ENCODE peak calls at places on chromosomes 3 and 15, in four cellular contexts. F is central memory CD4-positive, alpha-beta T cell; L is T-cell; Z is RKO. A is an unnamed sample.

GRCh38 chr15:101431301-101431700 is 58.2 kb downstream of the PCSK6 start:
- DNase-seq in Z (no peak), F (no peak), L (no peak), A (no peak)

GRCh38 chr3:188786424-188786823 is 385.3 kb upstream of the TPRG1 start:
- DNase-seq in Z (no peak), F (no peak), L (no peak), A (no peak)

GRCh38 chr3:190644766-190645165 is 130.9 kb downstream of the IL1RAP start:
- DNase-seq in L (no peak), Z (peak), F (no peak), A (no peak)

GRCh38 chr3:194261581-194262063 is 89.5 kb downstream of the CPN2 start:
- DNase-seq in L (no peak), Z (no peak), F (no peak), A (no peak)

GRCh38 chr15:99145778-99146177 is 40.9 kb downstream of the SYNM start:
- DNase-seq in L (no peak), F (no peak), Z (no peak), A (no peak)

GRCh38 chr3:119849126-119849525 is 67.2 kb downstream of the NR1I2 start:
- DNase-seq in L (no peak), Z (no peak), F (no peak), A (no peak)

GRCh38 chr3:57890874-57891273 is 117.3 kb upstream of the FLNB start:
- DNase-seq in L (no peak), Z (no peak), F (no peak), A (no peak)

GRCh38 chr3:127044996-127045395 is 62.1 kb downstream of the PLXNA1 start:
- DNase-seq in Z (no peak), F (no peak), L (no peak), A (peak)

GRCh38 chr15:69478259-69478687 is 25.7 kb downstream of the RPLP1 start:
- DNase-seq in L (peak), F (no peak), Z (no peak), A (no peak)

GRCh38 chr15:90982135-90982534 is 12.2 kb downstream of the PRC1 start:
- DNase-seq in L (no peak), F (no peak), Z (peak), A (no peak)

GRCh38 chr15:66946578-66947164 is 118.7 kb upstream of the SMAD3 start:
- DNase-seq in F (peak), Z (peak), L (peak), A (peak)

GRCh38 chr3:61772439-61772838 is 211.1 kb downstream of the PTPRG start:
- DNase-seq in Z (no peak), L (no peak), F (no peak), A (no peak)

GRCh38 chr15:25508369-25509002 is 69.7 kb upstream of the UBE3A start:
- DNase-seq in F (no peak), Z (peak), L (no peak), A (peak)

GRCh38 chr15:33580526-33580925 is 269.8 kb downstream of the RYR3 start:
- DNase-seq in L (no peak), F (no peak), Z (no peak), A (no peak)

GRCh38 chr3:189792046-189792929 is 161.1 kb downstream of the TP63 start:
- DNase-seq in L (no peak), Z (no peak), F (no peak), A (no peak)

GRCh38 chr3:196156160-196156559 is 55.0 kb downstream of the ZDHHC19 start:
- DNase-seq in F (no peak), Z (no peak), L (no peak), A (no peak)

GRCh38 chr3:23712656-23713559 is 92.8 kb upstream of the UBE2E1 start:
- DNase-seq in L (no peak), Z (no peak), F (no peak), A (no peak)

GRCh38 chr3:197366301-197367044 is 68.1 kb upstream of the DLG1 start:
- DNase-seq in Z (no peak), F (no peak), L (no peak), A (no peak)

GRCh38 chr15:54083501-54083900 is 105.3 kb downstream of the UNC13C start:
- DNase-seq in F (no peak), L (no peak), Z (no peak), A (no peak)

GRCh38 chr15:99566157-99566900 is 545 bp downstream of the MEF2A start:
- DNase-seq in Z (peak), L (no peak), F (peak), A (no peak)

GRCh38 chr3:48412375-48413001 is 17.4 kb downstream of the PLXNB1 start:
- DNase-seq in F (no peak), Z (no peak), L (no peak), A (no peak)

GRCh38 chr3:150090006-150090405 is 119.3 kb upstream of the PFN2 start:
- DNase-seq in F (no peak), L (no peak), Z (no peak), A (no peak)

GRCh38 chr15:68276668-68277067 is 877 bp upstream of the FEM1B start:
- DNase-seq in F (no peak), Z (no peak), L (no peak), A (no peak)

GRCh38 chr15:92624401-92624991 is 31.1 kb downstream of the FAM174B start:
- DNase-seq in L (no peak), F (no peak), Z (no peak), A (no peak)

GRCh38 chr3:122178711-122179110 is 4.8 kb upstream of the CASR start:
- DNase-seq in Z (no peak), F (no peak), L (no peak), A (no peak)

GRCh38 chr3:79012946-79013362 is 754.8 kb downstream of the ROBO1 start:
- DNase-seq in F (no peak), Z (no peak), L (no peak), A (no peak)

GRCh38 chr3:54045416-54045815 is 76.9 kb upstream of the CACNA2D3 start:
- DNase-seq in F (no peak), Z (no peak), L (no peak), A (no peak)

GRCh38 chr3:28476194-28476593 is 127.6 kb upstream of the AZI2 start:
- DNase-seq in L (no peak), F (no peak), Z (peak), A (peak)

GRCh38 chr3:156680243-156680930 is 6.0 kb downstream of the TIPARP start:
- DNase-seq in Z (no peak), L (no peak), F (no peak), A (no peak)

GRCh38 chr3:36876181-36876936 is 68.5 kb downstream of the TRANK1 start:
- DNase-seq in Z (no peak), F (peak), L (no peak), A (peak)

GRCh38 chr15:49468440-49468839 is 45.4 kb downstream of the FGF7 start:
- DNase-seq in Z (no peak), F (no peak), L (no peak), A (no peak)

GRCh38 chr15:101709466-101709865 is 14.8 kb downstream of the TARS3 start:
- DNase-seq in Z (no peak), L (no peak), F (no peak), A (no peak)

GRCh38 chr3:24299236-24299635 is 195.4 kb downstream of the THRB start:
- DNase-seq in L (no peak), Z (no peak), F (no peak), A (no peak)

GRCh38 chr3:55252921-55253320 is 234.2 kb downstream of the WNT5A start:
- DNase-seq in F (no peak), L (no peak), Z (no peak), A (no peak)

GRCh38 chr15:81002004-81002253 is 1.2 kb downstream of the TLNRD1 start:
- DNase-seq in L (no peak), F (no peak), Z (no peak), A (no peak)

GRCh38 chr3:66136597-66136996 is 84.2 kb upstream of the SLC25A26 start:
- DNase-seq in Z (no peak), L (no peak), F (no peak), A (no peak)

GRCh38 chr3:179071569-179072397 is at the start of gene ZMAT3:
- DNase-seq in F (peak), Z (peak), L (peak), A (peak)

GRCh38 chr15:32861741-32862140 is 143.9 kb downstream of the GREM1 start:
- DNase-seq in Z (no peak), F (no peak), L (no peak), A (no peak)